ENCODE peak calls at places on chromosomes 13 and 19, in eight cellular contexts. K is K562, J is GM12878, S is HCT116, N is upper lobe of left lung, Z is GM23338, U is Panc1, D is HepG2. E is an unnamed sample.

GRCh38 chr19:789473-790052 is 7.7 kb upstream of the PTBP1 start:
- ATAC-seq in U (peak; percentile 74), D (peak; percentile 81), S (no peak), Z (peak; percentile 72), N (no peak), K (peak; percentile 16), J (no peak), E (peak; percentile 28)

GRCh38 chr13:77565635-77566034 is 30.1 kb downstream of the SCEL start:
- ATAC-seq in N (peak; percentile 59), K (peak; percentile 61), D (peak; percentile 42), J (peak; percentile 95), Z (no peak), U (no peak), S (peak; percentile 74), E (no peak)

GRCh38 chr13:51976423-51976822 is 34.8 kb downstream of the ATP7B start:
- ATAC-seq in Z (no peak), J (no peak), K (no peak), N (no peak), D (no peak), S (no peak), U (no peak), E (no peak)

GRCh38 chr13:21006141-21007005 is 55.0 kb downstream of the LATS2 start:
- ATAC-seq in J (no peak), U (no peak), K (no peak), Z (no peak), S (no peak), D (no peak), N (peak; percentile 15), E (no peak)

GRCh38 chr13:29771247-29771646 is 79.2 kb downstream of the UBL3 start:
- ATAC-seq in N (peak; percentile 46), J (peak; percentile 74), K (no peak), Z (no peak), U (no peak), S (peak; percentile 59), D (peak; percentile 25), E (no peak)

GRCh38 chr13:78978381-78978998 is 319.5 kb upstream of the OBI1 start:
- ATAC-seq in J (peak; percentile 92), S (peak; percentile 84), Z (peak; percentile 70), N (peak; percentile 74), U (peak; percentile 85), D (peak; percentile 93), K (peak; percentile 80), E (no peak)

GRCh38 chr13:98322091-98322718 is 145.1 kb upstream of the RNF113B start:
- ATAC-seq in U (no peak), N (no peak), D (peak; percentile 34), S (no peak), Z (no peak), K (no peak), J (no peak), E (no peak)

GRCh38 chr13:20415288-20415644 is 110.4 kb downstream of the CRYL1 start:
- ATAC-seq in Z (peak; percentile 58), K (no peak), J (no peak), S (no peak), N (no peak), U (no peak), D (peak; percentile 21), E (no peak)

GRCh38 chr13:111289251-111289650 is 31.2 kb upstream of the TEX29 start:
- ATAC-seq in U (no peak), Z (no peak), J (no peak), D (no peak), S (no peak), N (no peak), K (no peak), E (no peak)

GRCh38 chr19:18205180-18205915 is 1.5 kb upstream of the RAB3A start:
- ATAC-seq in Z (peak; percentile 4), K (peak; percentile 56), S (no peak), D (peak; percentile 8), U (no peak), J (peak; percentile 23), N (peak; percentile 49), E (peak; percentile 25)

GRCh38 chr19:38920529-38921419 is 8.8 kb upstream of the CCER2 start:
- ATAC-seq in N (no peak), Z (no peak), J (no peak), D (no peak), K (no peak), U (no peak), S (no peak), E (no peak)

GRCh38 chr13:45121421-45121820 is 1.1 kb downstream of the GTF2F2 start:
- ATAC-seq in J (peak; percentile 31), K (peak; percentile 55), U (no peak), N (no peak), S (no peak), Z (no peak), D (peak; percentile 35), E (no peak)

GRCh38 chr19:4867534-4868285 is at the start of gene PLIN3:
- ATAC-seq in Z (peak; percentile 85), U (peak; percentile 88), J (peak; percentile 86), S (peak; percentile 72), K (peak; percentile 92), N (peak; percentile 98), D (peak; percentile 79), E (peak; percentile 94)

GRCh38 chr13:101512650-101513049 is 60.2 kb downstream of the ITGBL1 start:
- ATAC-seq in S (no peak), J (no peak), D (no peak), N (no peak), U (no peak), Z (no peak), K (no peak), E (no peak)

GRCh38 chr13:101516262-101516661 is 63.8 kb downstream of the ITGBL1 start:
- ATAC-seq in K (no peak), U (no peak), N (no peak), S (no peak), D (no peak), Z (no peak), J (no peak), E (no peak)

GRCh38 chr13:101514100-101514499 is 61.6 kb downstream of the ITGBL1 start:
- ATAC-seq in J (no peak), K (no peak), N (no peak), S (no peak), D (no peak), Z (no peak), U (no peak), E (no peak)

GRCh38 chr13:101515504-101515903 is 63.0 kb downstream of the ITGBL1 start:
- ATAC-seq in J (peak; percentile 96), D (no peak), K (no peak), U (no peak), S (no peak), Z (no peak), N (no peak), E (no peak)

DNA sequence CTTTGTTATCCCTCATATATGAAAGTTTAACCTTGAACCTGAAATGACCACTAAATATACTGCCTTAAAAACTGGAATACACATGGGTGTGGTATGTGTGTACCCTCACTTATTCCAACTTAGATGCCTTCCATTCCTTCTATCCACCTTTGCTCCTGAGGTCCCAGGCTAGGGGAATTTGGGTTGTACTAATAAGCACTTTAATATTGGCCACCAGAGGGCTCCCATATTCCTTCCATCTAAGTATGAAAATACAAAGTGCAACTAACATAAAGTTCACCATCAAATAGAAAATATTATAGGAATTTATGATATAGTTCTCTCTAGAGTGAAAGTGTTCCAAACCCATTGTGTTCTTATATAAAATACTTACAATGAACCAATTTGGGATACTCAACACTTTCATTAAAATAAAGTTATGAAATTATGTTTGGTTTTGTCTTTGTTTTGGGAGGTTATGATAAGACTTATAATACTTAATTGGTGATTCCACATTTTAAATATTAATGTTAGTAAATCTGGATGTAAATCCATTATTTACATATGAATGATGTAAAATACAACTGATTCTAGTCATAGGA is 62.3 kb downstream of the ITGBL1 start:
- ATAC-seq in J (peak; percentile 86), U (peak; percentile 72), N (peak; percentile 68), S (peak; percentile 38), K (no peak), Z (peak; percentile 61), D (peak; percentile 78), E (no peak)
- TF ChIP-seq CTCF in J (peak; percentile 67), U (peak; percentile 58), N (peak; percentile 36), S (peak; percentile 55), K (no peak), Z (peak; percentile 82), D (peak; percentile 59), E (peak; percentile 65)

DNA sequence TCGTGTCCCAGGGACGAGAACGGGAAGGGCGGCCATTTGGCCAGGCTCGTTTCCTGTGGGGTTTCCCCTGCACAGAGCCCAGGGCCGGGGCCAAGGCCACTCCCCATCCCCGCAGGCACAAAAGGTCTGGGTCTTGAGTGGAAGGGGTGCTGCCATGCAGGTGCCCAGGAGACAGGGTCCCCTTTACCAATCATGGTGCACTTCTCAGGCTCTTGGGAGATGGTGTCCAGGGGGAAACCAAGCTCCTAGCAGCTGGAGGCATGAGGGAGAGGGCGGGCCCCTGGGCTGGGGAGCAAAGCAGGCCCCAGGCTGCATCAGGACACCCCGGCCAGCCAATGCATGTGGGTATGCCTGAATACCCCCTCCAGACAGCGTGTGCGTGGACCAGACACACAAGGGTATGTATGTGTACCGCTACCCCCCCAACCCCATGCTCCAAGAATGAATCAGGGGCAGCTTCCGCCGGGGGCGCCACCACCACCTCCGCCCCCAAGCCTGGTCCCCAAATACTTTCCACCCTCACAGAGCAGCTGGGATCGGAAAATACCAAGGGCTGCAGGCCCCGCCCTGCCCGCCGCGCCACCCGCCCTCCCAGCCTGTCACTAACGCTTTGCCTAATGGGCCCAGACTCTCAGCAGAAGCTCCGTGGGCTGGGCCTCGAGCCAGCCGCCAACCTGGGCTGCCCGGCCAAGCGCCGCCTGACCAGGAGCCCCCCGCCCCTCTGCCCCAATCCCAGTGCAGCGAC is 37.6 kb upstream of the NANOS3 start:
- ATAC-seq in D (no peak), K (peak; percentile 76), S (peak; percentile 9), N (peak; percentile 27), U (peak; percentile 3), Z (peak; percentile 30), J (peak; percentile 66), E (peak; percentile 64)
- TF ChIP-seq POLR2AphosphoS5 in D (no peak), K (peak; percentile 16), S (peak; percentile 27), N (peak; percentile 99), U (peak; percentile 11), Z (no peak), J (peak; percentile 76), E (peak; percentile 86)

GRCh38 chr19:41753159-41753558 is 2.2 kb upstream of the CEACAM6 start:
- ATAC-seq in Z (peak; percentile 91), J (peak; percentile 95), K (peak; percentile 95), N (peak; percentile 74), S (peak; percentile 75), D (peak; percentile 63), U (peak; percentile 54), E (no peak)
- H3K4me1 ChIP-seq in Z (no peaks in the 10 kb centered on the region), J (no peaks in the 10 kb centered on the region), K (no peaks in the 10 kb centered on the region), N (peaks cover 5% of the 10 kb centered on the region), S (peaks cover 7% of the 10 kb centered on the region), D (no peaks in the 10 kb centered on the region), U (no peaks in the 10 kb centered on the region), E (no peaks in the 10 kb centered on the region)

DNA sequence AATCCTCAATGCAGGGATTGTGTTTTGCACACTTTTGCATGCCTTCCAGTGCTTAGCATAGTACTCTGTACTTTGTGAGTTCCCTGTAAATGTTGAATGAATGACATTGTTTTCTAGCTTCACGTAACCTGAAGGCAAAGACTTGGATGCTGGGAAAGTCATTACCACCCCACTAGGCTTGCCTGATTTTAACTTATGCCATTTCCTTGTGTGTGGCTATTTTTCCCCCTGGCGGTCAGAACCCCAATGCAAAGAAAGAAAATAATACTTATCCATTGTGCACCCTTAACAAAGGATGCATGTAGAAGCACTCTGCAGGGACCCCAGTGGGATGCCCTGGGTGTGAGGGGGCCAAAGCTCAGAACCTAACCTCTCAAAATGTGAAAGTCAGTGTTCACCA is 1.2 kb upstream of the ENOX1 start:
- ATAC-seq in D (no peak), J (no peak), Z (peak; percentile 2), K (no peak), U (no peak), N (no peak), S (peak; percentile 24), E (no peak)
- TF ChIP-seq CTCF in D (no peak), J (peak; percentile 11), Z (peak; percentile 57), K (no peak), U (peak; percentile 52), N (no peak), S (peak; percentile 50), E (peak; percentile 47)

GRCh38 chr19:12867120-12868099 is 13.8 kb downstream of the DNASE2 start:
- ATAC-seq in D (no peak), S (no peak), Z (peak; percentile 74), J (peak; percentile 87), K (peak; percentile 90), N (peak; percentile 83), U (peak; percentile 22), E (peak; percentile 40)
- TF ChIP-seq POLR2AphosphoS5 in D (no peak), S (no peak), Z (peak; percentile 69), J (no peak), K (no peak), N (no peak), U (no peak), E (no peak)